ENCODE peak calls at places on chromosomes 11 and 22, in four cellular contexts. One of them, this sample, is unnamed.

GRCh38 chr11:8025816-8026215 is 38.7 kb downstream of the EIF3F start:
- DNase-seq in upper lobe of right lung: no peak
- DNase-seq in CD8-positive, alpha-beta T cell: no peak
- DNase-seq in pancreas: no peak
- DNase-seq in this sample: no peak

GRCh38 chr11:96842731-96843130 is 452.9 kb downstream of the JRKL start:
- DNase-seq in CD8-positive, alpha-beta T cell: no peak
- DNase-seq in pancreas: no peak
- DNase-seq in upper lobe of right lung: no peak
- DNase-seq in this sample: no peak

GRCh38 chr11:132101861-132102260 is 731.4 kb downstream of the NTM start:
- DNase-seq in CD8-positive, alpha-beta T cell: no peak
- DNase-seq in pancreas: no peak
- DNase-seq in upper lobe of right lung: no peak
- DNase-seq in this sample: no peak

GRCh38 chr11:30527566-30527965 is 58.6 kb downstream of the MPPED2 start:
- DNase-seq in pancreas: no peak
- DNase-seq in CD8-positive, alpha-beta T cell: no peak
- DNase-seq in upper lobe of right lung: no peak
- DNase-seq in this sample: no peak

GRCh38 chr22:19729507-19729906 is 6.2 kb downstream of the GP1BB start:
- DNase-seq in pancreas: no peak
- DNase-seq in CD8-positive, alpha-beta T cell: no peak
- DNase-seq in upper lobe of right lung: no peak
- DNase-seq in this sample: no peak

GRCh38 chr11:25449100-25449499 is 882.8 kb upstream of the ANO3 start:
- DNase-seq in upper lobe of right lung: no peak
- DNase-seq in pancreas: no peak
- DNase-seq in CD8-positive, alpha-beta T cell: no peak
- DNase-seq in this sample: no peak

GRCh38 chr11:65078151-65078550 is 5.7 kb downstream of the CDCA5 start:
- DNase-seq in pancreas: peak
- DNase-seq in upper lobe of right lung: peak
- DNase-seq in CD8-positive, alpha-beta T cell: peak
- DNase-seq in this sample: no peak

GRCh38 chr11:31106963-31107576 is 262.5 kb downstream of the DCDC1 start:
- DNase-seq in CD8-positive, alpha-beta T cell: peak
- DNase-seq in upper lobe of right lung: peak
- DNase-seq in pancreas: peak
- DNase-seq in this sample: no peak

GRCh38 chr11:126375726-126376125 is 20.2 kb downstream of the ST3GAL4 start:
- DNase-seq in upper lobe of right lung: no peak
- DNase-seq in pancreas: no peak
- DNase-seq in CD8-positive, alpha-beta T cell: no peak
- DNase-seq in this sample: no peak

GRCh38 chr22:31093090-31093850 is 12.2 kb downstream of the SMTN start:
- DNase-seq in CD8-positive, alpha-beta T cell: no peak
- DNase-seq in pancreas: peak
- DNase-seq in upper lobe of right lung: no peak
- DNase-seq in this sample: no peak

GRCh38 chr11:91248199-91248807 is 976.3 kb upstream of the FAT3 start:
- DNase-seq in upper lobe of right lung: no peak
- DNase-seq in CD8-positive, alpha-beta T cell: no peak
- DNase-seq in pancreas: no peak
- DNase-seq in this sample: no peak

GRCh38 chr22:43050995-43051394 is 36.0 kb upstream of the PACSIN2 start:
- DNase-seq in CD8-positive, alpha-beta T cell: no peak
- DNase-seq in pancreas: no peak
- DNase-seq in upper lobe of right lung: no peak
- DNase-seq in this sample: no peak

GRCh38 chr11:73201888-73202810 is 15.9 kb upstream of the P2RY2 start:
- DNase-seq in upper lobe of right lung: no peak
- DNase-seq in CD8-positive, alpha-beta T cell: no peak
- DNase-seq in pancreas: no peak
- DNase-seq in this sample: no peak

GRCh38 chr11:46380340-46381045 is 976 bp upstream of the MDK start:
- DNase-seq in CD8-positive, alpha-beta T cell: peak
- DNase-seq in upper lobe of right lung: peak
- DNase-seq in pancreas: peak
- DNase-seq in this sample: peak

GRCh38 chr11:1827095-1827797 is 7.5 kb upstream of the SYT8 start:
- DNase-seq in CD8-positive, alpha-beta T cell: no peak
- DNase-seq in pancreas: peak
- DNase-seq in upper lobe of right lung: peak
- DNase-seq in this sample: peak

GRCh38 chr11:100576044-100577021 is 110.8 kb upstream of the ARHGAP42 start:
- DNase-seq in upper lobe of right lung: no peak
- DNase-seq in pancreas: no peak
- DNase-seq in CD8-positive, alpha-beta T cell: no peak
- DNase-seq in this sample: no peak

GRCh38 chr11:114321621-114322257 is 25.5 kb downstream of the NNMT start:
- DNase-seq in CD8-positive, alpha-beta T cell: no peak
- DNase-seq in pancreas: peak
- DNase-seq in upper lobe of right lung: no peak
- DNase-seq in this sample: peak

GRCh38 chr11:9092846-9093778 is 1.7 kb upstream of the SCUBE2 start:
- DNase-seq in CD8-positive, alpha-beta T cell: no peak
- DNase-seq in pancreas: no peak
- DNase-seq in upper lobe of right lung: no peak
- DNase-seq in this sample: no peak

GRCh38 chr11:105448703-105449079 is 161.2 kb upstream of the GRIA4 start:
- DNase-seq in upper lobe of right lung: no peak
- DNase-seq in pancreas: no peak
- DNase-seq in CD8-positive, alpha-beta T cell: no peak
- DNase-seq in this sample: no peak

GRCh38 chr11:105443623-105444022 is 166.2 kb upstream of the GRIA4 start:
- DNase-seq in upper lobe of right lung: no peak
- DNase-seq in pancreas: no peak
- DNase-seq in CD8-positive, alpha-beta T cell: no peak
- DNase-seq in this sample: no peak

GRCh38 chr11:105449100-105449734 is 160.7 kb upstream of the GRIA4 start:
- DNase-seq in upper lobe of right lung: no peak
- DNase-seq in CD8-positive, alpha-beta T cell: no peak
- DNase-seq in pancreas: no peak
- DNase-seq in this sample: no peak

DNA sequence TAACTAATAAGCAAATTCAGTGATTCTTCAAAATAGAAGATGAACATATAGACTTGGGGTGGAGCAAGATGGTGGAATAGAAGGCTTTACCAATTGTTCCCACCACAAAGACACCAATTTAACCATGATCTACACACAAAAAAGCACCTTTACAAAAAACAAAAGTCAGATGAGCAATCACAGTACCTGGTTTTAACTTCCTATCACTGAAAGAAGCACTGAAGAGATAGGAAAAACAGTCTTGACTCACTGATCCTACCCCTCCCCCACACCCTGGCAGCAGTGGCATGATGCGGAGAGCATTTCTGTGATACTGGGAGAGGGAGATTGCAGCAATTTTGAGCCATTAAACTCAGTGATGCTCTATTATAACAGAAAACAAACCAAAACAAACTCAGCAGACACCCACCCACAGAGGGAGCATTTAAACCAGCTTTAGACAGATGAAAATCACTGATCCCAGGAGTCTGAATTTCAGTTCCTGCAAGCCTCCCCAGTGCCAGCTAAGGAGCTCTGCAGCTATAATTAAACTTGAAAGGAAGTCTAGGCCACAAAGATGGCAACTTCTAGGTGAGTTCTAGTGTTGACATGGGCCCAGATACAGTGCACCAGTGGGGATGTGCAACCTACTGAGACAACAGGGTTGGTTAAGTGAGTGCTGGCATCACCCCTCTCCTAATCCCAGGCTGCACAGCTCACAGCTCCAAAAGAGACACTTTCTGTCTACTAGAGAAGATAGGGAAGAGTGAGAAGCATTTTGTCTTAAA is 161.8 kb upstream of the GRIA4 start:
- DNase-seq in CD8-positive, alpha-beta T cell: no peak
- DNase-seq in upper lobe of right lung: no peak
- DNase-seq in pancreas: no peak
- DNase-seq in this sample: no peak
- H3K27ac ChIP-seq in CD8-positive, alpha-beta T cell: no peak
- H3K27ac ChIP-seq in upper lobe of right lung: no peak
- H3K27ac ChIP-seq in pancreas: no peak
- H3K27ac ChIP-seq in this sample: no peak

DNA sequence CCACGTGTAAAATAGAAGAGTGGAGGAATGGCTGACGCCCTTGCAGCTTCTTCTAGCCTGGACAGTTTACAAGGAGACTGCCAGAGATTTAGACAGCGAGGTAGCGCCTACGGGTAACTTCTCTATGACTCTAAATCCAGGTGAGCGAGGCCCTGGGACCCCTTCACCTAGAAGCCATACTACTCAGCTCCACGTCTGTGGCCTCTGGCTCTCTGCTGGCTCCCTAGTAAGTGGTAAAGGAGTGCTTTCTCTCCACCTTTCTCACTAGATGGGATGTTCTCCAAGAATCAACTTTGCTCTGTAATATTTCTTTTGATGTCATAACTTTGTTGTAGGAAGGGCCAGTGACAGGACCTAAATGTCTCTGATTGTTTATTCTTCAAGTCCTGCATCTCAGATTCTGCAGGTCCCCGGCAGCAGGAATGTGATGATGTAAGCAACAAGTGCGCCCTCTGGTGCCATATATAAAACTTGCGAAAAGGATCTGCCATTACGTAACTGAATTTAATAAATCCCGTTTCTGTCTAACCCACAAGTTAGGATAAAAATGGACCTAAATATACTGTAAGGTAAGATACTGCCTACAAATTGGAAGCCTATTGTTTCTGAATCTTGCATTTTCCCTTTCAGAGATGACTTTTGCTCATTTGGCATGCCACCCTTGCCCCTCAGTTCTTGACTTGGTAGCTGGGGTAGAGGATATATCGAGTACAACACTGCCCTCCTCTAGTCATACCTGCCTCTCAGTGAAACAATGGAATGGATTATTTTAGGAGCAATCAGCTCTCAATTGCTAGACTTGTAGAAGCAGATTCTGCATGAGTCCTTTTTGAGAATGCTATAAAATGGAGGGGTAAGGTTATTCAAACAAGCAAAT is 11.0 kb upstream of the PTPN5 start:
- DNase-seq in upper lobe of right lung: no peak
- DNase-seq in CD8-positive, alpha-beta T cell: no peak
- DNase-seq in pancreas: peak
- DNase-seq in this sample: no peak
- TF ChIP-seq CTCF in upper lobe of right lung: peak
- TF ChIP-seq CTCF in CD8-positive, alpha-beta T cell: peak
- TF ChIP-seq CTCF in pancreas: peak
- TF ChIP-seq CTCF in this sample: peak

DNA sequence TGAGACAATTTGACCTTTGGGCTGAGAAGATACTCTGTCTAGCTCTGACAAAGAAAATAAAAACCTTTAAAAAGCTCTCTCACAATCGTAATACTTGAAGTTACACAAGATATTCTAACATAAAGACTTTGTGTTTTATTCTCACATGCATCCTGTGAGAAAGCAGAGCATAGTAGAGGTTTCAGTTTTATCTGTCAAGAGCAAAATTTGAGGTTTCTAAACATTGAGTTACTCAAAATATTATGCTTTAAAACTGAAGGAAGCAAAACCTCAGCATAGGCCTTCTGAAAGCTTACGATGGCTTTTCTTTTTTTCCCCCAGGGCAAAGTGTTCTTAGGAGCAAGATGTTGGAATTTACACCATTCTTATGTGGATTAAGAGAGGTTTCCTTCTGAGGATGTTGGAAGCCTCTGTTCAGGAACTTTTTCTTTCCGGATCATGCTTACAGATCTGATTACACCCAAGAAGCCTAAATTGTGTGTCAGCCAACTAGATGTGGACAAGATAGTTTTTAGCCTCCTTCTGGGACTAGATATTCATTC is 15.0 kb upstream of the OR51M1 start:
- DNase-seq in pancreas: no peak
- DNase-seq in upper lobe of right lung: no peak
- DNase-seq in CD8-positive, alpha-beta T cell: no peak
- DNase-seq in this sample: no peak
- H3K27ac ChIP-seq in pancreas: no peak
- H3K27ac ChIP-seq in upper lobe of right lung: no peak
- H3K27ac ChIP-seq in CD8-positive, alpha-beta T cell: no peak
- H3K27ac ChIP-seq in this sample: no peak

DNA sequence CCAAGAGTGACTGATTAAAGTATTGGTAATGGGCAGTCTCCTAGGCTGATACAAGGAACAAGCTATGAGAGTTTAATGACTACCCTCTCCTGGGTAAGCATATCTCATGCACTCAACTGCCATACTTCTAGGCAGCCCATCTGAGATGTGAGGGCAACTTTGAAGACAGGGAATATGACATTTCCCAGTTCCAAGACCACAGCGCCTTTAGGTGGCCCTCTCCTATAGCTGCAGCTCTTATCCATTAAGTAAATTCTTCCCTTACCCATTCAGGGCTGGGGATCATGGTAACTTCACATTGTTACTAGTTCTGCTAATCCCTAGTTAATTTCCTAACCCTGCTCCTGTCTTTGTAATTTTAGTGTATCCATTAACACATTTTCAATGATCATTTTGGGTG is 157.3 kb upstream of the CTSC start:
- DNase-seq in upper lobe of right lung: no peak
- DNase-seq in pancreas: no peak
- DNase-seq in CD8-positive, alpha-beta T cell: no peak
- DNase-seq in this sample: no peak
- TF ChIP-seq CTCF in upper lobe of right lung: no peak
- TF ChIP-seq CTCF in pancreas: no peak
- TF ChIP-seq CTCF in CD8-positive, alpha-beta T cell: no peak
- TF ChIP-seq CTCF in this sample: no peak

DNA sequence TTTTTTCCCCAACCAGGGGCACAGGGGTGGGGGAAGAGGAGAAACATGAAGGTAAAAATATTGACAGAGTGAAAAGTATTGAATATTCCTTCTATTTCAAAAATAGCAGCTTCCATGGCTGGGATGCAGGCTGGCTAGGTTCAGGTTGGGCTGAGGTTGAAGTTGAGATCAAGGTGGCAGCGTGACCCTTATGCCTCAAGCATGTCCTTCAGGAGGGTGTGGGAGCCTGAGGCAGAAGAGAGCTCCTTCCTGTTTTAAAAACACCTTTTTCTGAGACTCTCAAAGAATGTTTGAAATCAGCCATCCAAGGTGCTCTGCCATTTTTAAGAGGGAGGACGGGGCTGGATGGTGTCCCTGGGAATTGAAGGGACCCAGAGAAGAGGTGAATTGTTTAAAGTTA is 29.5 kb downstream of the TIMP3 start:
- DNase-seq in pancreas: no peak
- DNase-seq in CD8-positive, alpha-beta T cell: no peak
- DNase-seq in upper lobe of right lung: no peak
- DNase-seq in this sample: no peak
- H3K27ac ChIP-seq in pancreas: no peak
- H3K27ac ChIP-seq in CD8-positive, alpha-beta T cell: no peak
- H3K27ac ChIP-seq in upper lobe of right lung: peak
- H3K27ac ChIP-seq in this sample: no peak